ENCODE peak calls at places on chromosomes 11 and 22, in five cellular contexts. G, E, Y, P and T are unnamed samples.

GRCh38 chr11:28798286-28798685 is 690.1 kb downstream of the METTL15 start:
- DNase-seq in G (no peak), E (no peak), Y (no peak), P (no peak), T (no peak)

GRCh38 chr22:50672471-50673230 is at the start of gene SHANK3:
- DNase-seq in G (peak; percentile 58), E (no peak), Y (no peak), P (no peak), T (no peak)

GRCh38 chr11:110249066-110249465 is 47.3 kb downstream of the RDX start:
- DNase-seq in G (no peak), E (no peak), Y (no peak), P (no peak), T (no peak)

GRCh38 chr11:131025020-131025419 is 108.7 kb upstream of the SNX19 start:
- DNase-seq in G (no peak), E (no peak), Y (no peak), P (no peak), T (no peak)

GRCh38 chr11:46183819-46184218 is 62.6 kb upstream of the PHF21A start:
- DNase-seq in G (no peak), E (no peak), Y (no peak), P (no peak), T (no peak)

GRCh38 chr11:32173435-32173834 is 82.6 kb downstream of the RCN1 start:
- DNase-seq in G (no peak), E (peak; percentile 57), Y (peak; percentile 34), P (no peak), T (peak; percentile 22)

GRCh38 chr11:112161012-112161411 is 2.9 kb downstream of the IL18 start:
- DNase-seq in G (no peak), E (no peak), Y (no peak), P (no peak), T (no peak)

GRCh38 chr11:61882879-61883278 is 8.5 kb downstream of the FADS3 start:
- DNase-seq in G (no peak), E (no peak), Y (no peak), P (no peak), T (no peak)

GRCh38 chr11:102111011-102111786 is 952 bp downstream of the YAP1 start:
- DNase-seq in G (peak; percentile 80), E (peak; percentile 85), Y (peak; percentile 66), P (no peak), T (peak; percentile 93)

GRCh38 chr22:28381427-28382167 is 298.0 kb downstream of the TTC28 start:
- DNase-seq in G (no peak), E (no peak), Y (no peak), P (no peak), T (no peak)

GRCh38 chr11:115660072-115660805 is 156.0 kb upstream of the CADM1 start:
- DNase-seq in G (no peak), E (no peak), Y (no peak), P (no peak), T (no peak)

GRCh38 chr11:133384731-133385130 is 147.6 kb downstream of the OPCML start:
- DNase-seq in G (no peak), E (no peak), Y (no peak), P (no peak), T (peak; percentile 31)

GRCh38 chr11:61967924-61968757 is 707 bp upstream of the FTH1 start:
- DNase-seq in G (peak; percentile 83), E (no peak), Y (peak; percentile 44), P (peak; percentile 27), T (peak; percentile 89)

GRCh38 chr22:26852176-26852575 is 194.8 kb downstream of the MIAT start:
- DNase-seq in G (no peak), E (peak; percentile 14), Y (no peak), P (no peak), T (no peak)

GRCh38 chr11:69361466-69361865 is 67.5 kb downstream of the MYEOV start:
- DNase-seq in G (no peak), E (peak; percentile 29), Y (peak; percentile 11), P (no peak), T (no peak)

GRCh38 chr11:103624708-103625623 is 411.5 kb upstream of the DDI1 start:
- DNase-seq in G (no peak), E (no peak), Y (no peak), P (no peak), T (no peak)

GRCh38 chr11:46315033-46315738 is 32.1 kb upstream of the DGKZ start:
- DNase-seq in G (no peak), E (peak; percentile 76), Y (peak; percentile 72), P (peak; percentile 71), T (peak; percentile 64)

GRCh38 chr11:32487270-32487669 is 51.9 kb upstream of the WT1 start:
- DNase-seq in G (no peak), E (no peak), Y (no peak), P (no peak), T (no peak)

GRCh38 chr22:24409707-24410106 is 17.7 kb upstream of the ADORA2A start:
- DNase-seq in G (no peak), E (no peak), Y (no peak), P (no peak), T (no peak)

GRCh38 chr11:6438979-6439571 is 1.7 kb downstream of the HPX start:
- DNase-seq in G (no peak), E (peak; percentile 59), Y (peak; percentile 47), P (no peak), T (no peak)

GRCh38 chr11:34030386-34030785 is 21.1 kb upstream of the CAPRIN1 start:
- DNase-seq in G (no peak), E (no peak), Y (no peak), P (no peak), T (no peak)

GRCh38 chr11:8005556-8005955 is 18.4 kb downstream of the EIF3F start:
- DNase-seq in G (no peak), E (no peak), Y (no peak), P (no peak), T (no peak)

GRCh38 chr22:19631899-19632670 is 82.2 kb upstream of the SEPTIN5 start:
- DNase-seq in G (no peak), E (no peak), Y (no peak), P (no peak), T (no peak)

GRCh38 chr11:5600374-5600851 is 4.0 kb downstream of the TRIM6 start:
- DNase-seq in G (peak; percentile 77), E (peak; percentile 78), Y (peak; percentile 67), P (peak; percentile 59), T (peak; percentile 82)

GRCh38 chr11:2666828-2667570 is 32.8 kb downstream of the KCNQ1OT1 start:
- DNase-seq in G (peak; percentile 16), E (peak; percentile 35), Y (no peak), P (no peak), T (no peak)

GRCh38 chr11:122099345-122100045 is 16.5 kb downstream of the BLID start:
- DNase-seq in G (no peak), E (no peak), Y (no peak), P (no peak), T (no peak)